ENCODE peak calls at places on chromosomes 12 and 14, in five cellular contexts. One of them, this sample, is unnamed.

GRCh38 chr14:95497561-95498011 is 18.9 kb downstream of the SYNE3 start:
- DNase-seq in NB4: no peak
- DNase-seq in activated T-helper 9 cell treated with anti-CD3 and anti-CD28 coated beads, Interleukin-2, amount 50 U/mL, for 16 hours: no peak
- DNase-seq in stimulated activated CD8-positive, alpha-beta memory T cell treated with anti-CD3 and anti-CD28 coated beads, Interleukin-4, amount 100 ng/mL, for 4 hours: no peak
- DNase-seq in stimulated activated CD4-positive, alpha-beta T cell treated with anti-CD3 and anti-CD28 coated beads, Interleukin-1b, Interleukin-23, amount 100 ng/mL, for 48 hours: no peak
- DNase-seq in this sample: peak; percentile 86

GRCh38 chr12:127893875-127894635 is 372.9 kb upstream of the TMEM132C start:
- DNase-seq in NB4: peak; percentile 29
- DNase-seq in activated T-helper 9 cell treated with anti-CD3 and anti-CD28 coated beads, Interleukin-2, amount 50 U/mL, for 16 hours: no peak
- DNase-seq in stimulated activated CD8-positive, alpha-beta memory T cell treated with anti-CD3 and anti-CD28 coated beads, Interleukin-4, amount 100 ng/mL, for 4 hours: no peak
- DNase-seq in stimulated activated CD4-positive, alpha-beta T cell treated with anti-CD3 and anti-CD28 coated beads, Interleukin-1b, Interleukin-23, amount 100 ng/mL, for 48 hours: no peak
- DNase-seq in this sample: peak; percentile 32

GRCh38 chr12:19431407-19432308 is 7.6 kb upstream of the AEBP2 start:
- DNase-seq in NB4: no peak
- DNase-seq in activated T-helper 9 cell treated with anti-CD3 and anti-CD28 coated beads, Interleukin-2, amount 50 U/mL, for 16 hours: peak; percentile 9
- DNase-seq in stimulated activated CD8-positive, alpha-beta memory T cell treated with anti-CD3 and anti-CD28 coated beads, Interleukin-4, amount 100 ng/mL, for 4 hours: no peak
- DNase-seq in stimulated activated CD4-positive, alpha-beta T cell treated with anti-CD3 and anti-CD28 coated beads, Interleukin-1b, Interleukin-23, amount 100 ng/mL, for 48 hours: peak; percentile 65
- DNase-seq in this sample: no peak

GRCh38 chr12:41466762-41467270 is 278.7 kb downstream of the PDZRN4 start:
- DNase-seq in NB4: no peak
- DNase-seq in activated T-helper 9 cell treated with anti-CD3 and anti-CD28 coated beads, Interleukin-2, amount 50 U/mL, for 16 hours: no peak
- DNase-seq in stimulated activated CD8-positive, alpha-beta memory T cell treated with anti-CD3 and anti-CD28 coated beads, Interleukin-4, amount 100 ng/mL, for 4 hours: no peak
- DNase-seq in stimulated activated CD4-positive, alpha-beta T cell treated with anti-CD3 and anti-CD28 coated beads, Interleukin-1b, Interleukin-23, amount 100 ng/mL, for 48 hours: no peak
- DNase-seq in this sample: no peak

GRCh38 chr12:96036765-96037455 is 1.5 kb upstream of the LTA4H start:
- DNase-seq in NB4: peak; percentile 20
- DNase-seq in activated T-helper 9 cell treated with anti-CD3 and anti-CD28 coated beads, Interleukin-2, amount 50 U/mL, for 16 hours: no peak
- DNase-seq in stimulated activated CD8-positive, alpha-beta memory T cell treated with anti-CD3 and anti-CD28 coated beads, Interleukin-4, amount 100 ng/mL, for 4 hours: no peak
- DNase-seq in stimulated activated CD4-positive, alpha-beta T cell treated with anti-CD3 and anti-CD28 coated beads, Interleukin-1b, Interleukin-23, amount 100 ng/mL, for 48 hours: no peak
- DNase-seq in this sample: no peak

GRCh38 chr14:46574236-46574970 is 77.2 kb downstream of the RPL10L start:
- DNase-seq in NB4: no peak
- DNase-seq in activated T-helper 9 cell treated with anti-CD3 and anti-CD28 coated beads, Interleukin-2, amount 50 U/mL, for 16 hours: no peak
- DNase-seq in stimulated activated CD8-positive, alpha-beta memory T cell treated with anti-CD3 and anti-CD28 coated beads, Interleukin-4, amount 100 ng/mL, for 4 hours: no peak
- DNase-seq in stimulated activated CD4-positive, alpha-beta T cell treated with anti-CD3 and anti-CD28 coated beads, Interleukin-1b, Interleukin-23, amount 100 ng/mL, for 48 hours: no peak
- DNase-seq in this sample: no peak

GRCh38 chr14:70472253-70473159 is 20.5 kb downstream of the ADAM21 start:
- DNase-seq in NB4: no peak
- DNase-seq in activated T-helper 9 cell treated with anti-CD3 and anti-CD28 coated beads, Interleukin-2, amount 50 U/mL, for 16 hours: no peak
- DNase-seq in stimulated activated CD8-positive, alpha-beta memory T cell treated with anti-CD3 and anti-CD28 coated beads, Interleukin-4, amount 100 ng/mL, for 4 hours: no peak
- DNase-seq in stimulated activated CD4-positive, alpha-beta T cell treated with anti-CD3 and anti-CD28 coated beads, Interleukin-1b, Interleukin-23, amount 100 ng/mL, for 48 hours: no peak
- DNase-seq in this sample: no peak

GRCh38 chr14:51638071-51638944 is 13.4 kb upstream of the FRMD6 start:
- DNase-seq in NB4: no peak
- DNase-seq in activated T-helper 9 cell treated with anti-CD3 and anti-CD28 coated beads, Interleukin-2, amount 50 U/mL, for 16 hours: no peak
- DNase-seq in stimulated activated CD8-positive, alpha-beta memory T cell treated with anti-CD3 and anti-CD28 coated beads, Interleukin-4, amount 100 ng/mL, for 4 hours: no peak
- DNase-seq in stimulated activated CD4-positive, alpha-beta T cell treated with anti-CD3 and anti-CD28 coated beads, Interleukin-1b, Interleukin-23, amount 100 ng/mL, for 48 hours: no peak
- DNase-seq in this sample: no peak

GRCh38 chr14:71692496-71692895 is 239.7 kb upstream of the RGS6 start:
- DNase-seq in NB4: no peak
- DNase-seq in activated T-helper 9 cell treated with anti-CD3 and anti-CD28 coated beads, Interleukin-2, amount 50 U/mL, for 16 hours: no peak
- DNase-seq in stimulated activated CD8-positive, alpha-beta memory T cell treated with anti-CD3 and anti-CD28 coated beads, Interleukin-4, amount 100 ng/mL, for 4 hours: no peak
- DNase-seq in stimulated activated CD4-positive, alpha-beta T cell treated with anti-CD3 and anti-CD28 coated beads, Interleukin-1b, Interleukin-23, amount 100 ng/mL, for 48 hours: no peak
- DNase-seq in this sample: no peak

GRCh38 chr12:28191690-28192089 is 1.4 kb downstream of the CCDC91 start:
- DNase-seq in NB4: peak; percentile 27
- DNase-seq in activated T-helper 9 cell treated with anti-CD3 and anti-CD28 coated beads, Interleukin-2, amount 50 U/mL, for 16 hours: no peak
- DNase-seq in stimulated activated CD8-positive, alpha-beta memory T cell treated with anti-CD3 and anti-CD28 coated beads, Interleukin-4, amount 100 ng/mL, for 4 hours: no peak
- DNase-seq in stimulated activated CD4-positive, alpha-beta T cell treated with anti-CD3 and anti-CD28 coated beads, Interleukin-1b, Interleukin-23, amount 100 ng/mL, for 48 hours: no peak
- DNase-seq in this sample: no peak

GRCh38 chr12:67710582-67710981 is 62.0 kb downstream of the DYRK2 start:
- DNase-seq in NB4: peak; percentile 59
- DNase-seq in activated T-helper 9 cell treated with anti-CD3 and anti-CD28 coated beads, Interleukin-2, amount 50 U/mL, for 16 hours: no peak
- DNase-seq in stimulated activated CD8-positive, alpha-beta memory T cell treated with anti-CD3 and anti-CD28 coated beads, Interleukin-4, amount 100 ng/mL, for 4 hours: no peak
- DNase-seq in stimulated activated CD4-positive, alpha-beta T cell treated with anti-CD3 and anti-CD28 coated beads, Interleukin-1b, Interleukin-23, amount 100 ng/mL, for 48 hours: no peak
- DNase-seq in this sample: no peak

GRCh38 chr12:107145397-107145796 is 52.0 kb upstream of the CRY1 start:
- DNase-seq in NB4: no peak
- DNase-seq in activated T-helper 9 cell treated with anti-CD3 and anti-CD28 coated beads, Interleukin-2, amount 50 U/mL, for 16 hours: no peak
- DNase-seq in stimulated activated CD8-positive, alpha-beta memory T cell treated with anti-CD3 and anti-CD28 coated beads, Interleukin-4, amount 100 ng/mL, for 4 hours: no peak
- DNase-seq in stimulated activated CD4-positive, alpha-beta T cell treated with anti-CD3 and anti-CD28 coated beads, Interleukin-1b, Interleukin-23, amount 100 ng/mL, for 48 hours: no peak
- DNase-seq in this sample: no peak

GRCh38 chr14:101371691-101372493 is 189.4 kb upstream of the DIO3 start:
- DNase-seq in NB4: no peak
- DNase-seq in activated T-helper 9 cell treated with anti-CD3 and anti-CD28 coated beads, Interleukin-2, amount 50 U/mL, for 16 hours: no peak
- DNase-seq in stimulated activated CD8-positive, alpha-beta memory T cell treated with anti-CD3 and anti-CD28 coated beads, Interleukin-4, amount 100 ng/mL, for 4 hours: no peak
- DNase-seq in stimulated activated CD4-positive, alpha-beta T cell treated with anti-CD3 and anti-CD28 coated beads, Interleukin-1b, Interleukin-23, amount 100 ng/mL, for 48 hours: no peak
- DNase-seq in this sample: no peak

GRCh38 chr12:54684636-54685630 is 36.8 kb upstream of the DCD start:
- DNase-seq in NB4: no peak
- DNase-seq in activated T-helper 9 cell treated with anti-CD3 and anti-CD28 coated beads, Interleukin-2, amount 50 U/mL, for 16 hours: no peak
- DNase-seq in stimulated activated CD8-positive, alpha-beta memory T cell treated with anti-CD3 and anti-CD28 coated beads, Interleukin-4, amount 100 ng/mL, for 4 hours: no peak
- DNase-seq in stimulated activated CD4-positive, alpha-beta T cell treated with anti-CD3 and anti-CD28 coated beads, Interleukin-1b, Interleukin-23, amount 100 ng/mL, for 48 hours: no peak
- DNase-seq in this sample: no peak

GRCh38 chr12:91226951-91227350 is 44.3 kb upstream of the DCN start:
- DNase-seq in NB4: no peak
- DNase-seq in activated T-helper 9 cell treated with anti-CD3 and anti-CD28 coated beads, Interleukin-2, amount 50 U/mL, for 16 hours: no peak
- DNase-seq in stimulated activated CD8-positive, alpha-beta memory T cell treated with anti-CD3 and anti-CD28 coated beads, Interleukin-4, amount 100 ng/mL, for 4 hours: no peak
- DNase-seq in stimulated activated CD4-positive, alpha-beta T cell treated with anti-CD3 and anti-CD28 coated beads, Interleukin-1b, Interleukin-23, amount 100 ng/mL, for 48 hours: no peak
- DNase-seq in this sample: no peak

GRCh38 chr12:121252712-121253345 is 42.9 kb downstream of the P2RX4 start:
- DNase-seq in NB4: no peak
- DNase-seq in activated T-helper 9 cell treated with anti-CD3 and anti-CD28 coated beads, Interleukin-2, amount 50 U/mL, for 16 hours: no peak
- DNase-seq in stimulated activated CD8-positive, alpha-beta memory T cell treated with anti-CD3 and anti-CD28 coated beads, Interleukin-4, amount 100 ng/mL, for 4 hours: no peak
- DNase-seq in stimulated activated CD4-positive, alpha-beta T cell treated with anti-CD3 and anti-CD28 coated beads, Interleukin-1b, Interleukin-23, amount 100 ng/mL, for 48 hours: no peak
- DNase-seq in this sample: no peak

This sample was measured in SK-N-DZ.